ENCODE peak calls at places on chromosomes 16 and 17, in ten cellular contexts. U is A549; O is midbrain; N is germinal center; T is stimulated activated CD8-positive, alpha-beta memory T cell treated with anti-CD3 and anti-CD28 coated beads, Interleukin-15, amount 100 ng/mL, for 4 hours; L is CD8-positive, alpha-beta T cell; W is foreskin keratinocyte; J is ascending aorta; P is HT1080; Q is stimulated activated naive B cell treated with anti-CD40 and anti-IgM and Interleukin-4, amounts not matched to agents 10 μg/mL and 1 μg/mL and 100 μg/mL, for 72 hours. E is an unnamed sample.

GRCh38 chr17:10089221-10089799 is 109.1 kb downstream of the GAS7 start:
- DNase-seq in U (no peak), O (no peak), N (no peak), T (no peak), L (no peak), W (no peak), J (no peak), P (no peak), Q (no peak), E (no peak)

GRCh38 chr16:31458073-31458834 is 1.0 kb upstream of the ARMC5 start:
- DNase-seq in U (peak), O (no peak), N (peak), T (peak), L (peak), W (peak), J (no peak), P (peak), Q (peak), E (peak)

GRCh38 chr16:80804451-80805383 is at the start of gene CDYL2:
- DNase-seq in U (no peak), O (peak), N (peak), T (peak), L (peak), W (no peak), J (no peak), P (no peak), Q (no peak), E (peak)

GRCh38 chr17:39757176-39757662 is 19.5 kb downstream of the GRB7 start:
- DNase-seq in U (no peak), O (no peak), N (no peak), T (no peak), L (no peak), W (no peak), J (no peak), P (no peak), Q (no peak), E (no peak)

GRCh38 chr17:67520282-67520906 is 143.3 kb downstream of the PITPNC1 start:
- DNase-seq in U (no peak), O (peak), N (no peak), T (no peak), L (no peak), W (no peak), J (no peak), P (no peak), Q (no peak), E (no peak)

GRCh38 chr16:86611517-86611840 is 33.1 kb downstream of the FOXL1 start:
- DNase-seq in U (no peak), O (no peak), N (no peak), T (no peak), L (no peak), W (no peak), J (no peak), P (no peak), Q (no peak), E (no peak)

GRCh38 chr16:49731911-49732310 is 124.0 kb downstream of the ZNF423 start:
- DNase-seq in U (no peak), O (no peak), N (no peak), T (no peak), L (no peak), W (no peak), J (no peak), P (no peak), Q (no peak), E (no peak)

GRCh38 chr17:45431531-45432404 is 902 bp downstream of the ARHGAP27 start:
- DNase-seq in U (peak), O (no peak), N (peak), T (peak), L (peak), W (peak), J (no peak), P (peak), Q (peak), E (peak)

GRCh38 chr16:88505405-88506082 is 52.5 kb downstream of the ZFPM1 start:
- DNase-seq in U (peak), O (no peak), N (peak), T (peak), L (peak), W (peak), J (no peak), P (peak), Q (peak), E (peak)

GRCh38 chr17:12107905-12108304 is 87.2 kb downstream of the MAP2K4 start:
- DNase-seq in U (no peak), O (no peak), N (no peak), T (no peak), L (no peak), W (no peak), J (no peak), P (peak), Q (no peak), E (no peak)

GRCh38 chr17:27244481-27245223 is 49.3 kb upstream of the WSB1 start:
- DNase-seq in U (peak), O (peak), N (no peak), T (no peak), L (no peak), W (peak), J (peak), P (peak), Q (no peak), E (no peak)

GRCh38 chr17:39062846-39063680 is 88.4 kb downstream of the PLXDC1 start:
- DNase-seq in U (no peak), O (no peak), N (no peak), T (no peak), L (no peak), W (peak), J (no peak), P (no peak), Q (no peak), E (no peak)

GRCh38 chr17:68514809-68515208 is 2.6 kb downstream of the PRKAR1A start:
- DNase-seq in U (peak), O (no peak), N (no peak), T (no peak), L (no peak), W (peak), J (no peak), P (no peak), Q (no peak), E (no peak)

GRCh38 chr16:85652431-85653221 is 36.1 kb downstream of the GINS2 start:
- DNase-seq in U (peak), O (peak), N (no peak), T (no peak), L (no peak), W (peak), J (no peak), P (no peak), Q (no peak), E (peak)

GRCh38 chr17:2067559-2067958 is 12.7 kb downstream of the HIC1 start:
- DNase-seq in U (no peak), O (no peak), N (no peak), T (no peak), L (no peak), W (no peak), J (no peak), P (peak), Q (no peak), E (no peak)

GRCh38 chr17:51351890-51352289 is 91.5 kb downstream of the UTP18 start:
- DNase-seq in U (no peak), O (peak), N (no peak), T (no peak), L (no peak), W (no peak), J (no peak), P (no peak), Q (no peak), E (no peak)

GRCh38 chr16:86498661-86499493 is 11.4 kb upstream of the FOXF1 start:
- DNase-seq in U (no peak), O (no peak), N (no peak), T (no peak), L (no peak), W (no peak), J (no peak), P (no peak), Q (no peak), E (no peak)

GRCh38 chr16:72517154-72517553 is 345.2 kb upstream of the PMFBP1 start:
- DNase-seq in U (no peak), O (no peak), N (no peak), T (no peak), L (no peak), W (peak), J (no peak), P (no peak), Q (no peak), E (no peak)

GRCh38 chr16:52247737-52248136 is 299.2 kb downstream of the TOX3 start:
- DNase-seq in U (no peak), O (no peak), N (no peak), T (no peak), L (no peak), W (no peak), J (no peak), P (no peak), Q (no peak), E (no peak)

GRCh38 chr17:45722161-45722560 is 62.0 kb upstream of the CRHR1 start:
- DNase-seq in U (peak), O (peak), N (no peak), T (no peak), L (no peak), W (no peak), J (no peak), P (peak), Q (no peak), E (peak)

GRCh38 chr17:41687828-41688640 is 651 bp upstream of the EIF1 start:
- DNase-seq in U (peak), O (peak), N (no peak), T (no peak), L (peak), W (no peak), J (no peak), P (peak), Q (no peak), E (peak)

GRCh38 chr17:2704890-2705248 is 6.7 kb downstream of the CLUH start:
- DNase-seq in U (no peak), O (no peak), N (no peak), T (no peak), L (no peak), W (no peak), J (no peak), P (no peak), Q (no peak), E (no peak)

GRCh38 chr16:31875112-31875803 is 1.7 kb downstream of the ZNF267 start:
- DNase-seq in U (no peak), O (no peak), N (peak), T (no peak), L (no peak), W (peak), J (no peak), P (peak), Q (peak), E (no peak)

GRCh38 chr17:6753006-6753445 is 2.8 kb upstream of the XAF1 start:
- DNase-seq in U (no peak), O (no peak), N (no peak), T (peak), L (peak), W (peak), J (no peak), P (peak), Q (no peak), E (no peak)

GRCh38 chr17:45230787-45231480 is 9.2 kb downstream of the FMNL1 start:
- DNase-seq in U (peak), O (no peak), N (no peak), T (no peak), L (no peak), W (no peak), J (no peak), P (peak), Q (no peak), E (no peak)

GRCh38 chr17:47204722-47205418 is 4.3 kb upstream of the MYL4 start:
- DNase-seq in U (no peak), O (peak), N (peak), T (no peak), L (no peak), W (peak), J (no peak), P (peak), Q (peak), E (peak)

GRCh38 chr16:12815361-12815760 is 11.7 kb upstream of the CPPED1 start:
- DNase-seq in U (no peak), O (peak), N (no peak), T (no peak), L (no peak), W (no peak), J (no peak), P (no peak), Q (no peak), E (peak)

GRCh38 chr17:17315142-17315821 is 12.1 kb downstream of the NT5M start:
- DNase-seq in U (no peak), O (no peak), N (no peak), T (no peak), L (no peak), W (no peak), J (no peak), P (no peak), Q (no peak), E (no peak)

GRCh38 chr17:74345433-74346241 is 16.0 kb downstream of the BTBD17 start:
- DNase-seq in U (no peak), O (no peak), N (no peak), T (no peak), L (no peak), W (peak), J (no peak), P (peak), Q (no peak), E (peak)

GRCh38 chr17:32746698-32747097 is 130.2 kb downstream of the MYO1D start:
- DNase-seq in U (no peak), O (no peak), N (no peak), T (no peak), L (no peak), W (peak), J (no peak), P (peak), Q (no peak), E (no peak)

E was measured in RPMI8226.